ENCODE peak calls at places on chromosomes 16 and 17, in four cellular contexts. Z is GM12891, D is GM12878, P is HL-60. S is an unnamed sample.

GRCh38 chr16:593406-593805 is 3.5 kb downstream of the RAB40C start:
- DNase-seq in D (no peak), Z (no peak), P (no peak), S (no peak)

GRCh38 chr17:10019941-10020403 is 114.9 kb upstream of the RCVRN start:
- DNase-seq in Z (no peak), P (peak), D (no peak), S (no peak)

GRCh38 chr16:11597268-11597690 is 10.6 kb upstream of the LITAF start:
- DNase-seq in D (no peak), Z (no peak), P (peak), S (no peak)

GRCh38 chr16:67149276-67150057 is 1.3 kb downstream of the B3GNT9 start:
- DNase-seq in D (no peak), Z (no peak), P (no peak), S (no peak)

GRCh38 chr17:17795946-17796786 is 40.6 kb downstream of the SREBF1 start:
- DNase-seq in P (no peak), Z (no peak), D (no peak), S (no peak)

GRCh38 chr17:3512512-3513171 is 36.8 kb downstream of the ASPA start:
- DNase-seq in Z (no peak), P (no peak), D (no peak), S (no peak)

GRCh38 chr17:588519-588918 is 126.1 kb downstream of the VPS53 start:
- DNase-seq in P (no peak), D (no peak), Z (no peak), S (no peak)

GRCh38 chr16:72530434-72530833 is 358.5 kb upstream of the PMFBP1 start:
- DNase-seq in Z (no peak), D (no peak), P (peak), S (no peak)

GRCh38 chr17:27407916-27408846 is 48.1 kb upstream of the KSR1 start:
- DNase-seq in P (no peak), Z (no peak), D (no peak), S (no peak)

GRCh38 chr17:77365584-77366186 is 224.9 kb downstream of the SEC14L1 start:
- DNase-seq in P (no peak), D (no peak), Z (no peak), S (no peak)

GRCh38 chr17:55794681-55795080 is 43.8 kb downstream of the PCTP start:
- DNase-seq in D (no peak), Z (no peak), P (no peak), S (no peak)

GRCh38 chr17:27563532-27563931 is 67.5 kb upstream of the LGALS9 start:
- DNase-seq in D (no peak), Z (no peak), P (no peak), S (no peak)

GRCh38 chr17:74118504-74118903 is 85.0 kb upstream of the RPL38 start:
- DNase-seq in P (no peak), Z (no peak), D (no peak), S (peak)

GRCh38 chr17:17269926-17270773 is 10.9 kb downstream of the COPS3 start:
- DNase-seq in Z (no peak), D (no peak), P (no peak), S (no peak)

GRCh38 chr16:6704306-6704705 is 628.3 kb upstream of the RBFOX1 start:
- DNase-seq in P (no peak), Z (no peak), D (no peak), S (no peak)

GRCh38 chr17:604719-605118 is 109.9 kb downstream of the VPS53 start:
- DNase-seq in D (no peak), Z (no peak), P (no peak), S (no peak)

DNA sequence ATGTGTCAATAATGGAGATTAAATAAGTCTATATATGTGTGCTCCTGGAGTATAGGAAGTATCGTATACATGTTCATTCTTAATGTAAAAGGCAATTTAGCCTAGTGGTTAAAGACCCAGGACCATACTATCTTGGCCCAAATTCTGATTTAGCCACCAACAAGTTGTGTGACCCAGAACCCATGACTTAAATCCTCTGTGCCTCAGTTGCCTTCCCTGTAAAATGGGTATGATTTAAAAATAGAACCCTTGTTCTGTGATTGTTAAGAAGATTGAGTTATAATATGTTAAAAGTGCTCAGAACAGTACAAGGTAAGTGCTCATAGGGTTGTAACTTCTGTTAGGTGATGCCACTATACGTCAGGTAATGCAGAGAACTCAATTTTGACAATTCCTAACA is 18.8 kb upstream of the BLMH start:
- DNase-seq in P (no peak), Z (no peak), D (no peak), S (no peak)
- TF ChIP-seq SPI1 in P (no peak), Z (no peak), D (no peak), S (no peak)

GRCh38 chr16:54015147-54015546 is 271.4 kb downstream of the IRX3 start:
- DNase-seq in Z (no peak), P (no peak), D (no peak), S (no peak)
- TF ChIP-seq SPI1 in Z (no peak), P (no peak), D (no peak), S (no peak)

DNA sequence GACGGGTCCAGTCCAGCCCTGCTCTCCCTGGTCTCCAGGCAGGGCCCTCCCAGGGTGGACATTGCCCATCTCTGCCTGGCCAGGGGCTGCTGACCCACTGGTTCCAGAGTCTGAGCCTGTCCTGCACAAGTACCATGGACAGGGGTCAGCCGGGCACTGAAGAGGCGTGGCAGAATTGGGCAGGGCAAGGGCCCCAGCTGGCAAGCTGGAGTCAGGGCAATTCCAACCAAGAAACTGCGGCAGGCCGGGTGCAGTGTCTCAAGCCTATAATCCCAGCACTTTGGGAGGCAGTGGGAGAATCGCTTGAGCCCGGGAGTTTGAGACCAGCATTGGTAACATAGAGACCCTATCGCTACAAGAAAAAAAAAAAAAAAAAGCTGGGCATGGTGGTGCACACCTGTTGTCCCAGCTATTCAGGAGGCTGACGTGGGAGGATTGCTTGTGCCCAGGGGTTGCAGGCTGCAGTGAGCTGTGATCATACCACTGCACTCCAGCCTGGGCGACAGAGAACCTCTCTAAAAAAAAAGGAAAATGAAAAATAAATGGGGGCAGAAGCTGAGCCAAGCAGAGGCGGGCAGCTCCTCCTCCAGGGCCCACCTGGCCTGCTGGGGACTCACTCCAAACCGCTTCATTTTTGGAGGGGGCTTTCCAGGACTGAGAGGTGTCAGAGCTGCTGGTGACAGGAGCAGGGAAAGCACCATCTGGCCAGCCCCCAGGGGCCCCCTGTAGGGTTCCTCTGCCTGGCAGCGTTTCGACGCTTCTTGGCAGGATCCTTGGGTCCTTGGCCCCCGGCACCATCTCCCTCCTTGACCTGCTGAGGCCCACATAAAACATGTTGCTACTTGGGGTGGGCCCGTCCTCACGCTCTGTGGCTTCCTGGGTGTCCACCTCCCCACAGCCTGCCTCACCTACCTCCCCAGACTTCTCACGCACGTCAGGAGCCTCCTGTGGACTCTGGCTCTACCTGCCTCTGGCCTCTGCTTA is 2.9 kb upstream of the MAFG start:
- DNase-seq in P (no peak), Z (no peak), D (no peak), S (no peak)
- TF ChIP-seq SPI1 in P (no peak), Z (no peak), D (no peak), S (no peak)

GRCh38 chr17:48985436-48986245 is 11.5 kb upstream of the IGF2BP1 start:
- DNase-seq in Z (no peak), D (no peak), P (no peak), S (no peak)
- TF ChIP-seq SPI1 in Z (no peak), D (no peak), P (no peak), S (no peak)

DNA sequence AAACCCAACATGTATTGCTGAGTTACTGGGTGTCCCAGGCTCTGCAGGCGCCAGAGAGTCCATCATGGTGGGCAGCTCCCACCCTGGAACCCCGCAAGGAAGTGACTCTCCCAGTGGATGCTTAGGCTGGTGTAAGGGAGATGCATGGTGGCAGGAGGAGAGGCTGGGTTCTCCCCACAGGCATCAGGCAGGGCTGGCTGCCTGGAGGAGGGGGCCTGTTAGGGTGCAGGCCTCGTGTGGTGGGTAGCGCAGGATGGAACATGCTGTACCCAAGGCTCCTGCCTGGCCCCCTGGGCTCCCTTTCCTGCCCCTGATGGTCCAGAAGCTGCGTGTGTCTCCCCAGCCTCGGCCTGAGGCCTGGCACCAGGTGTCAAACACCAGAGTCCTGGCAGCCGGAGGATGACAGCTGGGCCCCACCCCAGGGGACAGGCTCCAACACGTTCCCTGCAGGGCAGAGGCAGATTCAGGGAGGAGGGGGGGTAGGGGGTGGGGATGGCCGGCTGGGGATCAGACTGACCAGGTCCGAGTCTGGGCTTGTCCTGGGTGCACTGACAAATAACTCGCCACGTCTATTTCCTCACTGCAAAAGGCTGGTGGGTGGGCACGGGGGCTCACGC is 40.2 kb upstream of the CIBAR2 start:
- DNase-seq in P (no peak), Z (no peak), D (no peak), S (no peak)
- TF ChIP-seq SPI1 in P (no peak), Z (no peak), D (no peak), S (no peak)

GRCh38 chr16:3142327-3142726 is 7.5 kb downstream of the ZNF213 start:
- DNase-seq in D (no peak), Z (no peak), P (no peak), S (no peak)
- TF ChIP-seq SPI1 in D (no peak), Z (no peak), P (no peak), S (no peak)

GRCh38 chr16:27544671-27545070 is 5.0 kb downstream of the GTF3C1 start:
- DNase-seq in D (no peak), P (no peak), Z (no peak), S (no peak)

GRCh38 chr16:27549857-27550581 is at the start of the genes GTF3C1 and KATNIP:
- DNase-seq in D (peak), Z (peak), P (peak), S (peak)

GRCh38 chr16:27549607-27549856 is 181 bp downstream of the GTF3C1 start:
- DNase-seq in P (no peak), Z (no peak), D (no peak), S (no peak)

GRCh38 chr16:27547851-27548250 is 1.9 kb downstream of the GTF3C1 start:
- DNase-seq in Z (no peak), D (no peak), P (no peak), S (no peak)

DNA sequence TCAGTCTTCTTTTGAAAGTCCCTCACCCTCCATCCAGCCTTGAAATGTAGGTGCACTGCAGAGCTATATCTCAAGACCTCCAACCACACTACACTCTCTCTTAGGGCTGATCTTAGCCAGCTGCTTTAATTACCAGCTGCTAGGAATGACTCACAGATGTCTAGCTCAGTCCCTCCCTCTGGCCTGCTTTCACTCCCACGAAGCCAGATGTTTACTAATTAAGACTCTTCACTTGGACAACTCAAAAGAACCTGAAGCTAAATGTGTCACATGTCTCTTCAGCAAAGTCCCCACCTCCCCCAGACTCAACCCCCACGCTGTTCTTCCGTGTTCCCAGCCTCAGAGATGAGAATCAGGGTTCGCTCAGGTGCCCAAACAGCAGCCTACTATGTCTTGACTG is 2.6 kb downstream of the GTF3C1 start:
- DNase-seq in P (no peak), D (no peak), Z (no peak), S (peak)
- TF ChIP-seq SPI1 in P (no peak), D (no peak), Z (no peak), S (no peak)

GRCh38 chr16:49533436-49533835 is 159.8 kb downstream of the C16orf78 start:
- DNase-seq in Z (no peak), D (no peak), P (no peak), S (no peak)
- TF ChIP-seq SPI1 in Z (no peak), D (no peak), P (no peak), S (no peak)

DNA sequence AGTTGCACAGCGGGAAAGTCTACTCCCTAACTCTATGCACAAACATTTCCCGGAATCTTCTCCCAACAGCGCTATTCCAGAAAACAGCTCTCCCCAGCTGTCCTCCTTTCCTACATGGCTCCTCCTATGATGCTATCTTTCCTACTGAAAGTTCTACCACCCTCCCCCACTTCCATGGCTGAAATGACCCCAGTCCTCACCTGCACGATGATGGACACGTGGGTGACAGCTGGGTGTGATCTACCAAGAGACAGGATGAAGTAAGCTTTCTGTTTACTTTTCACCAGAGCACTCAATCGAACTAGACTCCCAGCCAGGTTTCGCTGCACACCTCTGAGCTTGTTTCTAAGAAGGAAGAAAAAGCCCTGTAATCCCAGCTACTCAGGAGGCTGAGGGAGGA is 10.7 kb downstream of the CTC1 start:
- DNase-seq in P (no peak), D (no peak), Z (no peak), S (peak)
- TF ChIP-seq SPI1 in P (no peak), D (no peak), Z (no peak), S (no peak)

GRCh38 chr17:67058036-67058435 is 13.7 kb downstream of the CACNG1 start:
- DNase-seq in D (no peak), Z (no peak), P (no peak), S (no peak)
- TF ChIP-seq SPI1 in D (no peak), Z (no peak), P (no peak), S (no peak)

S was measured in K562.